ENCODE peak calls at places on chromosomes 3 and 15, in five cellular contexts. A, G, W, X and Q are unnamed samples.
A peak's percentile ranks its signal among the peaks of the same experiment; 100 is the strongest.

GRCh38 chr3:16239776-16240175 is 25.0 kb downstream of the DPH3 start:
- DNase-seq in W (no peak), G (no peak), X (peak; percentile 47), A (no peak), Q (no peak)

GRCh38 chr15:57570994-57571393 is 20.7 kb upstream of the MYZAP start:
- DNase-seq in X (peak; percentile 91), A (no peak), G (no peak), W (no peak), Q (no peak)

GRCh38 chr3:34408088-34408487 is 609.7 kb downstream of the PDCD6IP start:
- DNase-seq in X (no peak), W (no peak), A (no peak), G (no peak), Q (no peak)

GRCh38 chr3:131960324-131960723 is 74.5 kb downstream of the CPNE4 start:
- DNase-seq in W (no peak), A (no peak), G (no peak), X (peak; percentile 59), Q (no peak)

GRCh38 chr3:127156651-127157050 is 36.3 kb upstream of the PRR23E start:
- DNase-seq in X (no peak), A (no peak), W (no peak), G (no peak), Q (no peak)

GRCh38 chr3:125080077-125080476 is 24.3 kb upstream of the HEG1 start:
- DNase-seq in G (no peak), X (no peak), A (no peak), W (no peak), Q (no peak)

GRCh38 chr15:57861805-57862586 is 155.5 kb downstream of the POLR2M start:
- DNase-seq in W (no peak), A (no peak), G (no peak), X (peak; percentile 85), Q (no peak)

GRCh38 chr3:18199757-18200156 is 225.4 kb downstream of the SATB1 start:
- DNase-seq in A (no peak), X (no peak), G (no peak), W (no peak), Q (no peak)

GRCh38 chr15:59522988-59523461 is 85.0 kb downstream of the FAM81A start:
- DNase-seq in A (no peak), W (no peak), G (no peak), X (no peak), Q (no peak)

GRCh38 chr3:78734048-78734637 is 1033.7 kb downstream of the ROBO1 start:
- DNase-seq in G (no peak), W (no peak), A (no peak), X (peak; percentile 67), Q (no peak)